ENCODE peak calls at places on chromosomes 7 and 10, in eight cellular contexts. E is RWPE1; Z is dermis blood vessel endothelial cell; O is stimulated activated CD4-positive, alpha-beta T cell treated with anti-CD3 and anti-CD28 coated beads, TNF-alpha, amount 100 ng/mL, for 1 hour; K is NCI-H446; P is spleen; D is NCI-H1694 treated with DMSO at 0.1 percent for 48 hours; I is fibroblast of the aortic adventitia. M is an unnamed sample.
A peak's percentile ranks its signal among the peaks of the same experiment; 100 is the strongest.

GRCh38 chr10:23196915-23197314 is 4.8 kb downstream of the PTF1A start:
- DNase-seq in P (no peak), I (no peak), E (no peak), D (no peak), Z (no peak), K (no peak), O (no peak), M (no peak)

GRCh38 chr7:100126239-100126930 is 382 bp upstream of the MBLAC1 start:
- DNase-seq in Z (no peak), P (no peak), I (no peak), D (no peak), K (no peak), O (no peak), E (no peak), M (no peak)

GRCh38 chr10:78903351-78903940 is 165.3 kb upstream of the ZMIZ1 start:
- DNase-seq in P (no peak), I (no peak), O (no peak), D (no peak), E (no peak), Z (no peak), K (no peak), M (no peak)

GRCh38 chr7:26388256-26388655 is 96.6 kb downstream of the SNX10 start:
- DNase-seq in O (no peak), D (no peak), I (no peak), P (no peak), E (no peak), Z (no peak), K (no peak), M (no peak)

GRCh38 chr10:45473126-45473525 is 99.1 kb downstream of the ALOX5 start:
- DNase-seq in P (no peak), K (peak; percentile 12), E (no peak), Z (no peak), D (no peak), O (no peak), I (no peak), M (no peak)

GRCh38 chr10:126060232-126060935 is 164.0 kb downstream of the FANK1 start:
- DNase-seq in O (no peak), D (no peak), I (peak; percentile 75), E (no peak), Z (peak; percentile 88), P (no peak), K (no peak), M (no peak)

GRCh38 chr10:48976208-48976607 is 36.6 kb upstream of the LRRC18 start:
- DNase-seq in O (no peak), Z (peak; percentile 10), P (no peak), D (no peak), I (peak; percentile 16), K (no peak), E (peak; percentile 4), M (no peak)

GRCh38 chr10:70381491-70382421 is 669 bp downstream of the LRRC20 start:
- DNase-seq in O (no peak), P (peak; percentile 83), E (peak; percentile 48), I (peak; percentile 19), K (peak; percentile 73), D (peak; percentile 59), Z (peak; percentile 54), M (no peak)

GRCh38 chr7:147829021-147829420 is 761.5 kb upstream of the C7orf33 start:
- DNase-seq in K (peak; percentile 58), P (no peak), I (no peak), O (no peak), D (peak; percentile 75), Z (no peak), E (no peak), M (no peak)

GRCh38 chr7:130943336-130943901 is 209.4 kb upstream of the KLF14 start:
- DNase-seq in E (peak; percentile 55), O (no peak), Z (peak; percentile 82), I (peak; percentile 86), K (no peak), P (no peak), D (no peak), M (no peak)

GRCh38 chr7:108137040-108137439 is 6.9 kb upstream of the LAMB4 start:
- DNase-seq in D (no peak), E (no peak), Z (no peak), O (no peak), P (no peak), I (no peak), K (no peak), M (no peak)

GRCh38 chr7:149081914-149082313 is 8.6 kb downstream of the ZNF786 start:
- DNase-seq in E (no peak), D (no peak), I (no peak), Z (no peak), K (no peak), P (peak; percentile 12), O (no peak), M (no peak)

GRCh38 chr10:121154846-121155245 is 303.7 kb downstream of the WDR11 start:
- DNase-seq in I (no peak), K (no peak), E (peak; percentile 41), D (no peak), O (no peak), P (no peak), Z (no peak), M (no peak)

GRCh38 chr10:129864601-129865126 is 99.4 kb downstream of the EBF3 start:
- DNase-seq in I (peak; percentile 18), E (no peak), O (no peak), P (no peak), Z (peak; percentile 14), D (no peak), K (peak; percentile 5), M (no peak)

GRCh38 chr7:10950494-10950893 is 23.2 kb upstream of the PHF14 start:
- DNase-seq in I (no peak), K (no peak), Z (no peak), E (no peak), P (no peak), D (no peak), O (no peak), M (no peak)

GRCh38 chr7:159049266-159050025 is 95.2 kb downstream of the VIPR2 start:
- DNase-seq in E (no peak), P (peak; percentile 43), Z (no peak), O (no peak), D (no peak), I (no peak), K (no peak), M (no peak)

GRCh38 chr10:63608511-63608910 is 87.3 kb downstream of the REEP3 start:
- DNase-seq in D (no peak), P (no peak), K (no peak), I (no peak), Z (no peak), E (no peak), O (no peak), M (no peak)

GRCh38 chr10:59181668-59182067 is 5.2 kb downstream of the PHYHIPL start:
- DNase-seq in I (peak; percentile 72), P (no peak), O (no peak), D (peak; percentile 76), Z (peak; percentile 5), E (peak; percentile 48), K (peak; percentile 57), M (no peak)

GRCh38 chr7:155198901-155199845 is 98.5 kb upstream of the INSIG1 start:
- DNase-seq in O (no peak), I (peak; percentile 74), E (no peak), Z (no peak), D (no peak), K (no peak), P (no peak), M (no peak)

GRCh38 chr7:134327896-134328295 is 11.2 kb upstream of the SLC35B4 start:
- DNase-seq in D (no peak), O (peak; percentile 7), Z (peak; percentile 79), K (peak; percentile 42), P (no peak), E (no peak), I (peak; percentile 53), M (peak; percentile 46)

GRCh38 chr7:47441796-47442744 is 139.8 kb downstream of the TNS3 start:
- DNase-seq in D (no peak), Z (no peak), I (no peak), K (no peak), E (no peak), P (no peak), O (no peak), M (no peak)